ENCODE peak calls at places on chromosomes 5 and 9, in eight cellular contexts. I is brain microvascular endothelial cell, H is neuronal stem cell, Z is AG10803, B is mesendoderm, Q is fibroblast of lung, C is mesenchymal stem cell, S is transverse colon. G is an unnamed sample.

GRCh38 chr9:120717194-120717593 is 2.9 kb upstream of the MEGF9 start:
- DNase-seq in I (no peak), H (no peak), Z (no peak), B (no peak), Q (no peak), C (no peak), S (no peak), G (no peak)

GRCh38 chr5:88886252-88886651 is 3.3 kb upstream of the MEF2C start:
- DNase-seq in I (no peak), H (no peak), Z (no peak), B (no peak), Q (no peak), C (no peak), S (no peak), G (no peak)

GRCh38 chr9:89362647-89363310 is 44.5 kb downstream of the SECISBP2 start:
- DNase-seq in I (no peak), H (no peak), Z (no peak), B (no peak), Q (no peak), C (no peak), S (no peak), G (no peak)

GRCh38 chr9:109277451-109277850 is 43.4 kb downstream of the EPB41L4B start:
- DNase-seq in I (no peak), H (no peak), Z (no peak), B (no peak), Q (no peak), C (no peak), S (peak), G (no peak)

GRCh38 chr5:174623438-174624019 is 100.9 kb upstream of the MSX2 start:
- DNase-seq in I (no peak), H (no peak), Z (no peak), B (no peak), Q (no peak), C (no peak), S (no peak), G (peak)

GRCh38 chr5:130975847-130976246 is 189.2 kb downstream of the HINT1 start:
- DNase-seq in I (no peak), H (no peak), Z (no peak), B (no peak), Q (peak), C (no peak), S (no peak), G (no peak)

GRCh38 chr9:134886413-134886913 is 5.9 kb downstream of the FCN2 start:
- DNase-seq in I (no peak), H (no peak), Z (no peak), B (no peak), Q (no peak), C (no peak), S (no peak), G (no peak)

GRCh38 chr5:141814064-141814982 is 63.9 kb downstream of the PCDH1 start:
- DNase-seq in I (peak), H (peak), Z (no peak), B (peak), Q (no peak), C (peak), S (peak), G (no peak)

GRCh38 chr9:20558609-20559016 is 63.7 kb downstream of the MLLT3 start:
- DNase-seq in I (peak), H (no peak), Z (peak), B (peak), Q (peak), C (peak), S (no peak), G (no peak)

GRCh38 chr9:120484162-120484561 is 95.8 kb downstream of the CDK5RAP2 start:
- DNase-seq in I (no peak), H (no peak), Z (no peak), B (no peak), Q (no peak), C (no peak), S (no peak), G (no peak)

GRCh38 chr5:142659405-142659804 is 26.5 kb downstream of the FGF1 start:
- DNase-seq in I (no peak), H (no peak), Z (peak), B (peak), Q (no peak), C (no peak), S (no peak), G (no peak)

GRCh38 chr9:121559183-121559582 is 59.5 kb upstream of the GGTA1 start:
- DNase-seq in I (peak), H (no peak), Z (no peak), B (no peak), Q (peak), C (peak), S (no peak), G (no peak)

GRCh38 chr5:16579142-16579541 is 37.7 kb downstream of the RETREG1 start:
- DNase-seq in I (no peak), H (no peak), Z (no peak), B (no peak), Q (no peak), C (no peak), S (no peak), G (no peak)

GRCh38 chr9:72351538-72352453 is 13.2 kb downstream of the ZFAND5 start:
- DNase-seq in I (peak), H (no peak), Z (no peak), B (no peak), Q (peak), C (peak), S (no peak), G (no peak)

GRCh38 chr9:126696091-126696763 is 82.5 kb downstream of the LMX1B start:
- DNase-seq in I (no peak), H (no peak), Z (no peak), B (no peak), Q (no peak), C (no peak), S (no peak), G (no peak)

GRCh38 chr9:129650680-129651235 is 8.8 kb upstream of the ASB6 start:
- DNase-seq in I (peak), H (no peak), Z (peak), B (no peak), Q (no peak), C (peak), S (no peak), G (no peak)

GRCh38 chr5:174177976-174178600 is 132.6 kb downstream of the NSG2 start:
- DNase-seq in I (no peak), H (no peak), Z (no peak), B (no peak), Q (no peak), C (no peak), S (no peak), G (peak)

GRCh38 chr5:65809817-65810531 is 88.0 kb downstream of the NLN start:
- DNase-seq in I (peak), H (no peak), Z (peak), B (no peak), Q (peak), C (no peak), S (peak), G (peak)

GRCh38 chr9:130240410-130241197 is 25.0 kb upstream of the HMCN2 start:
- DNase-seq in I (peak), H (peak), Z (peak), B (peak), Q (peak), C (peak), S (peak), G (peak)

GRCh38 chr9:23674016-23674585 is 151.9 kb downstream of the ELAVL2 start:
- DNase-seq in I (no peak), H (no peak), Z (no peak), B (no peak), Q (peak), C (peak), S (no peak), G (no peak)

GRCh38 chr5:54329731-54330709 is 19.6 kb upstream of the ARL15 start:
- DNase-seq in I (peak), H (no peak), Z (peak), B (peak), Q (peak), C (peak), S (no peak), G (no peak)

GRCh38 chr9:89776795-89777194 is 172.0 kb downstream of the GADD45G start:
- DNase-seq in I (no peak), H (no peak), Z (no peak), B (no peak), Q (no peak), C (no peak), S (no peak), G (no peak)

GRCh38 chr5:141811287-141812155 is 66.7 kb downstream of the PCDH1 start:
- DNase-seq in I (no peak), H (peak), Z (no peak), B (peak), Q (no peak), C (peak), S (no peak), G (no peak)

GRCh38 chr5:67206381-67207328 is 10.1 kb upstream of the CD180 start:
- DNase-seq in I (peak), H (no peak), Z (peak), B (no peak), Q (peak), C (no peak), S (peak), G (no peak)

GRCh38 chr5:73160239-73160671 is 12.7 kb upstream of the TMEM174 start:
- DNase-seq in I (peak), H (no peak), Z (no peak), B (no peak), Q (peak), C (no peak), S (no peak), G (no peak)

GRCh38 chr5:83512051-83512745 is 40.7 kb downstream of the VCAN start:
- DNase-seq in I (no peak), H (no peak), Z (peak), B (no peak), Q (peak), C (no peak), S (no peak), G (no peak)

GRCh38 chr5:69217154-69217731 is 17.4 kb upstream of the CDK7 start:
- DNase-seq in I (no peak), H (peak), Z (no peak), B (no peak), Q (no peak), C (no peak), S (peak), G (no peak)

GRCh38 chr5:137833463-137833862 is 34.2 kb upstream of the MYOT start:
- DNase-seq in I (peak), H (no peak), Z (peak), B (peak), Q (peak), C (peak), S (no peak), G (peak)

GRCh38 chr5:59587489-59588337 is 305.8 kb downstream of the PDE4D start:
- DNase-seq in I (peak), H (peak), Z (peak), B (peak), Q (peak), C (peak), S (peak), G (peak)

GRCh38 chr5:132760601-132761317 is 13.5 kb downstream of the CCNI2 start:
- DNase-seq in I (no peak), H (no peak), Z (no peak), B (no peak), Q (no peak), C (no peak), S (peak), G (no peak)

GRCh38 chr9:1960696-1961095 is 54.5 kb upstream of the SMARCA2 start:
- DNase-seq in I (no peak), H (no peak), Z (no peak), B (no peak), Q (no peak), C (no peak), S (no peak), G (no peak)

GRCh38 chr5:141511771-141512325 is 23.0 kb downstream of the PCDHGC5 start:
- DNase-seq in I (no peak), H (no peak), Z (no peak), B (no peak), Q (no peak), C (no peak), S (no peak), G (no peak)

GRCh38 chr5:138900281-138900965 is 25.3 kb upstream of the LRRTM2 start:
- DNase-seq in I (peak), H (no peak), Z (peak), B (no peak), Q (peak), C (peak), S (no peak), G (peak)

GRCh38 chr9:135243201-135244190 is 156.0 kb downstream of the OLFM1 start:
- DNase-seq in I (no peak), H (no peak), Z (no peak), B (no peak), Q (no peak), C (no peak), S (no peak), G (no peak)

GRCh38 chr9:92717201-92718085 is 47.2 kb downstream of the BICD2 start:
- DNase-seq in I (no peak), H (no peak), Z (no peak), B (no peak), Q (no peak), C (no peak), S (peak), G (no peak)

GRCh38 chr5:168088415-168089165 is 202.9 kb upstream of the WWC1 start:
- DNase-seq in I (no peak), H (no peak), Z (no peak), B (no peak), Q (no peak), C (no peak), S (no peak), G (no peak)

GRCh38 chr5:82599030-82599429 is 320.9 kb upstream of the RPS23 start:
- DNase-seq in I (no peak), H (no peak), Z (no peak), B (no peak), Q (no peak), C (no peak), S (no peak), G (no peak)

GRCh38 chr9:12972608-12973589 is 198.1 kb downstream of the LURAP1L start:
- DNase-seq in I (no peak), H (no peak), Z (no peak), B (no peak), Q (peak), C (no peak), S (peak), G (peak)

GRCh38 chr5:155299342-155300006 is 285.9 kb downstream of the KIF4B start:
- DNase-seq in I (no peak), H (no peak), Z (no peak), B (no peak), Q (no peak), C (no peak), S (no peak), G (no peak)

GRCh38 chr9:37026936-37027581 is 7.0 kb downstream of the PAX5 start:
- DNase-seq in I (no peak), H (no peak), Z (no peak), B (peak), Q (no peak), C (no peak), S (no peak), G (no peak)

GRCh38 chr9:37028425-37029031 is 5.5 kb downstream of the PAX5 start:
- DNase-seq in I (no peak), H (no peak), Z (no peak), B (peak), Q (no peak), C (no peak), S (no peak), G (no peak)

GRCh38 chr9:37026085-37026935 is 7.8 kb downstream of the PAX5 start:
- DNase-seq in I (no peak), H (no peak), Z (no peak), B (peak), Q (no peak), C (no peak), S (no peak), G (no peak)

GRCh38 chr9:37029304-37029775 is 4.7 kb downstream of the PAX5 start:
- DNase-seq in I (no peak), H (no peak), Z (no peak), B (peak), Q (no peak), C (no peak), S (no peak), G (no peak)

GRCh38 chr9:37027582-37028424 is 6.3 kb downstream of the PAX5 start:
- DNase-seq in I (peak), H (peak), Z (peak), B (peak), Q (peak), C (peak), S (peak), G (peak)
- H3K4me3 ChIP-seq in I (peak), H (peak), Z (no peak), B (no peak), Q (no peak), C (peak), S (peak), G (peak)

DNA sequence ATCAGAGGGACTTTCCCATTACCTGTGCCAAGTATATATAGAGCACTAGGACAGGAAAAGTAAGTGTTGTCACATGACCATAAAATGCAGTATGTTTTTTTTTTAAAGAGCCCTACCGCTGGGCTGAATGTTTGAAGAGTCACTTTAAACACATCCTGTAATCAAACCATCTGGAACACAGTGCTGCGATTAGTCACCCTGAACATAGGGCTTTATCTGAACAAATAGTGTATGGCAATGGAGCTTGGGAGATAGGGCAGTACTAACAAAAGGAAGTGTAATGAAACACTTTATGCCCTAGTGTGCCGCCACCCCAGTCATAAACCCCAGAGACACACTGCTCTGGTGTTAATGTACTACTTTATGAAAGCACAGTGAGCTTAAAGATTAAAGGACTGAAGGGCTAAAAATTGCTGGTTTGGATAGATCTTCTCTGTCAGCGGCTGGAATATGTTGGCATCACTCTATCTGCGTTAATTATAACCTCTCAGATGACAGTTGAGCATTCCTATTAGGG is 90.4 kb downstream of the ZNF608 start:
- DNase-seq in I (peak), H (no peak), Z (peak), B (no peak), Q (peak), C (peak), S (peak), G (peak)
- H3K4me3 ChIP-seq in I (peak), H (no peak), Z (no peak), B (no peak), Q (no peak), C (peak), S (no peak), G (peak)

GRCh38 chr9:33750307-33750838 is 45.0 kb upstream of the PRSS3 start:
- DNase-seq in I (peak), H (no peak), Z (peak), B (no peak), Q (peak), C (no peak), S (peak), G (no peak)

GRCh38 chr9:33751536-33752129 is 43.7 kb upstream of the PRSS3 start:
- DNase-seq in I (no peak), H (no peak), Z (no peak), B (no peak), Q (no peak), C (no peak), S (peak), G (peak)

GRCh38 chr9:33752130-33752637 is 43.2 kb upstream of the PRSS3 start:
- DNase-seq in I (no peak), H (no peak), Z (no peak), B (no peak), Q (no peak), C (no peak), S (no peak), G (no peak)

GRCh38 chr9:33748633-33749304 is 46.6 kb upstream of the PRSS3 start:
- DNase-seq in I (no peak), H (no peak), Z (no peak), B (no peak), Q (no peak), C (no peak), S (no peak), G (no peak)

GRCh38 chr9:33750839-33751339 is 44.5 kb upstream of the PRSS3 start:
- DNase-seq in I (no peak), H (no peak), Z (no peak), B (no peak), Q (peak), C (no peak), S (no peak), G (no peak)
- H3K4me3 ChIP-seq in I (peak), H (no peak), Z (peak), B (no peak), Q (peak), C (peak), S (peak), G (no peak)

DNA sequence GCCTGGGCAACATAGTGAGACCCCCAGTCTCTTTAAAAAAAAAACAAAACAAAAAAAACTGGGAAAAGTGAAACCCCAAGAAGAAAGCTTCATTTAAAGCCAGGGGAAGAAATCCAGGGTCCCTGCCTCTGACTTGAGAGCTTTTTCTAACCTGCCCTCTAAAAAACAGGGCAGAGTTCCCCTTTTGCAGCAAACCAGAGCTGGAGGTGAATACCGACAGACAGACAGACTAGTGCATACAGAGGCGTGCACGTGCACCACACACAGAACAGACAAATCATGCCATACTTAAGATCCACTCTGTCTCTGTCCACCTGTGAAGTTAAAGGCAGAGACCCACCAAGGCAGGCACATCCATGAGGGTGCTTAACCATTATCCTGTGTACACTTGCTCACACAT is 11.7 kb upstream of the AQP3 start:
- DNase-seq in I (no peak), H (no peak), Z (no peak), B (no peak), Q (no peak), C (no peak), S (no peak), G (no peak)
- H3K4me3 ChIP-seq in I (no peak), H (no peak), Z (no peak), B (no peak), Q (no peak), C (no peak), S (no peak), G (no peak)

DNA sequence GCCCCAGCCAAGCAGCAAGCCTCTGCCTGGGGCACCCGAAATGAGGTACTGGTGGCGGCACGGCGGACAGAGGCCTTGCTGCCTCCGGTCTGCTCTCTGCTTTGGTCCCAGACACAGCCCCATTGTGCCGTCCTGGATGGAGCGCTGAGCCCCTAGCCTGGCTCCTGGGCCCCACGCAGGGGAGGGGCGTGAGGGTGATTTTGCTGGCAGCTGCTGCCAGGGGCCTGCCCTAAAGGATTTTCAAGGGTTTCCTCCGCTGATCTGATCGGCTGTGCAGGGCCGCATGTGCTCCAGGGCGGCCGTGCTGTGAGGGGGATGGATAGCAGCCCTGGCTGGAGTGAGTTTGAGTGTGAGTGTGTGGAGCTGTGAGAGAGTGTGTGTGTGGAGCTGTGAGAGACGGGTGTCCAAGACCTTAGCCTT is 1.3 kb downstream of the GPSM1 start:
- DNase-seq in I (peak), H (no peak), Z (peak), B (no peak), Q (peak), C (peak), S (no peak), G (no peak)
- H3K4me3 ChIP-seq in I (peak), H (peak), Z (peak), B (no peak), Q (peak), C (peak), S (peak), G (peak)

DNA sequence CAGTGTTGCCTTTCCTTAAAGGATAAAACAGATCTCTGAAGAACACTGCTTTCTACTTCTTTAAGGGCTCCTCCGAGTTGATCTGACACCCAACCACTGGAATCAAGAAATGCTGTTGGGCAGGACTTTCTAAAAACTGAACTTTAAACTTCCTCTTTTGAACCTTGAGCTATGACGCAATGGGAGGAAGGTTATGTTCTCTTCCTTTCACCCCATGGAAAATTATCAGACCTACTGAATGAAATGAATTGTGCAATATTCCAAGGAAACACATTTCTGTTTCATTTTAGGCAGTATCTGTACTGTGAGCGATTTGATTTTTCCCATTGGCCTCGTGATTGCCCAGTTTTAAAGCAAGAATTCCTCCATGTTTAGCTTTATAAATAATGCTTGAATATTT is 206.0 kb upstream of the PRR16 start:
- DNase-seq in I (no peak), H (no peak), Z (peak), B (no peak), Q (no peak), C (no peak), S (no peak), G (no peak)
- H3K4me3 ChIP-seq in I (no peak), H (no peak), Z (no peak), B (no peak), Q (no peak), C (no peak), S (no peak), G (no peak)